ENCODE peak calls at places on chromosome 11, in ten cellular contexts. O is cerebellar cortex; U is IMR-90; W is SHP77; E is stimulated activated CD4-positive, alpha-beta T cell treated with anti-CD3 and anti-CD28 coated beads, Interleukin-1b, Interleukin-23, amount 100 ng/mL, for 24 hours; J is PC-9; V is aorta; Y is cardiac fibroblast; Z is activated T-cell treated with anti-CD3 and anti-CD28 coated beads, Interleukin-2, amount 50 U/mL, for 24 hours; P is NCI-H1694. F is an unnamed sample.

GRCh38 chr11:8038811-8039529 is 42.0 kb upstream of the TUB start:
- DNase-seq in Z (peak), W (no peak), O (no peak), J (no peak), Y (no peak), U (no peak), E (no peak), P (no peak), V (no peak), F (no peak)

GRCh38 chr11:35247863-35248262 is 108.9 kb downstream of the CD44 start:
- DNase-seq in Z (no peak), E (no peak), Y (no peak), W (no peak), P (no peak), U (no peak), J (no peak), O (no peak), V (no peak), F (no peak)

GRCh38 chr11:76551400-76551799 is 106.6 kb downstream of the EMSY start:
- DNase-seq in O (no peak), U (no peak), J (no peak), V (no peak), Y (peak), Z (no peak), E (no peak), W (no peak), P (no peak), F (no peak)

GRCh38 chr11:118295834-118296454 is 8.6 kb upstream of the CD3E start:
- DNase-seq in E (no peak), J (peak), P (no peak), O (peak), Y (peak), Z (no peak), V (no peak), U (peak), W (no peak), F (peak)

GRCh38 chr11:83523676-83524075 is 237.5 kb upstream of the CCDC90B start:
- DNase-seq in V (no peak), E (no peak), U (no peak), Y (no peak), Z (no peak), W (no peak), O (no peak), J (peak), P (no peak), F (no peak)

GRCh38 chr11:44851496-44851895 is 99.2 kb downstream of the TP53I11 start:
- DNase-seq in W (no peak), O (no peak), U (no peak), Y (no peak), E (no peak), P (no peak), V (no peak), Z (no peak), J (no peak), F (no peak)

GRCh38 chr11:130052556-130052955 is 17.1 kb upstream of the APLP2 start:
- DNase-seq in W (no peak), E (no peak), P (no peak), O (no peak), V (no peak), Z (no peak), J (no peak), Y (no peak), U (no peak), F (no peak)

GRCh38 chr11:36333468-36333867 is 37.4 kb downstream of the PRR5L start:
- DNase-seq in J (peak), W (no peak), V (no peak), O (no peak), Z (no peak), P (no peak), U (peak), Y (peak), E (no peak), F (no peak)

GRCh38 chr11:35809561-35809960 is 134.3 kb upstream of the LDLRAD3 start:
- DNase-seq in Y (no peak), O (no peak), J (no peak), U (no peak), V (no peak), W (no peak), Z (no peak), P (no peak), E (no peak), F (no peak)

GRCh38 chr11:70066628-70067027 is 11.5 kb upstream of the ANO1 start:
- DNase-seq in J (no peak), O (no peak), E (no peak), W (no peak), U (no peak), P (no peak), V (no peak), Y (no peak), Z (no peak), F (no peak)

GRCh38 chr11:119614227-119615002 is 114.6 kb downstream of the NECTIN1 start:
- DNase-seq in O (no peak), P (no peak), E (no peak), J (no peak), W (no peak), U (no peak), Y (no peak), V (no peak), Z (no peak), F (no peak)

GRCh38 chr11:107606122-107606521 is 15.2 kb downstream of the ELMOD1 start:
- DNase-seq in O (no peak), V (no peak), Y (no peak), W (no peak), E (no peak), Z (no peak), P (no peak), J (no peak), U (no peak), F (no peak)

F was measured in left kidney.